ENCODE peak calls at places on chromosomes 12 and 14, in four cellular contexts. One of them, this sample, is unnamed.
A peak's percentile ranks its signal among the peaks of the same experiment; 100 is the strongest.

GRCh38 chr14:104086210-104086660 is 735 bp downstream of the ASPG start:
- DNase-seq in HL-60: no peak
- DNase-seq in brain microvascular endothelial cell: no peak
- DNase-seq in OCI-LY7: no peak
- DNase-seq in this sample: no peak

GRCh38 chr12:62260733-62261683 is 804 bp downstream of the USP15 start:
- DNase-seq in brain microvascular endothelial cell: peak; percentile 29
- DNase-seq in HL-60: peak; percentile 95
- DNase-seq in OCI-LY7: peak; percentile 88
- DNase-seq in this sample: peak; percentile 30

GRCh38 chr14:71108398-71109114 is 201.3 kb downstream of the PCNX1 start:
- DNase-seq in HL-60: no peak
- DNase-seq in brain microvascular endothelial cell: no peak
- DNase-seq in OCI-LY7: no peak
- DNase-seq in this sample: no peak

GRCh38 chr14:30355431-30355913 is 203.5 kb upstream of the G2E3 start:
- DNase-seq in HL-60: no peak
- DNase-seq in brain microvascular endothelial cell: no peak
- DNase-seq in OCI-LY7: no peak
- DNase-seq in this sample: peak; percentile 58

GRCh38 chr14:89206426-89206825 is 210.6 kb downstream of the FOXN3 start:
- DNase-seq in brain microvascular endothelial cell: no peak
- DNase-seq in OCI-LY7: no peak
- DNase-seq in HL-60: no peak
- DNase-seq in this sample: no peak

GRCh38 chr14:36078080-36078479 is 98.4 kb downstream of the PTCSC3 start:
- DNase-seq in HL-60: no peak
- DNase-seq in brain microvascular endothelial cell: no peak
- DNase-seq in OCI-LY7: no peak
- DNase-seq in this sample: no peak

GRCh38 chr12:52428121-52428520 is 6.0 kb downstream of the KRT75 start:
- DNase-seq in HL-60: no peak
- DNase-seq in brain microvascular endothelial cell: no peak
- DNase-seq in OCI-LY7: peak; percentile 9
- DNase-seq in this sample: no peak

GRCh38 chr14:103488071-103488470 is 34.6 kb downstream of the CKB start:
- DNase-seq in brain microvascular endothelial cell: no peak
- DNase-seq in HL-60: no peak
- DNase-seq in OCI-LY7: no peak
- DNase-seq in this sample: no peak

GRCh38 chr12:56128669-56129209 is 672 bp downstream of the ESYT1 start:
- DNase-seq in OCI-LY7: no peak
- DNase-seq in HL-60: peak; percentile 14
- DNase-seq in brain microvascular endothelial cell: peak; percentile 20
- DNase-seq in this sample: peak; percentile 51

GRCh38 chr12:120760349-120761245 is 35.0 kb downstream of the ACADS start:
- DNase-seq in HL-60: no peak
- DNase-seq in brain microvascular endothelial cell: no peak
- DNase-seq in OCI-LY7: peak; percentile 34
- DNase-seq in this sample: no peak

GRCh38 chr14:41280745-41281144 is 325.9 kb upstream of the LRFN5 start:
- DNase-seq in OCI-LY7: no peak
- DNase-seq in HL-60: no peak
- DNase-seq in brain microvascular endothelial cell: no peak
- DNase-seq in this sample: no peak

GRCh38 chr14:71143391-71144290 is 236.4 kb downstream of the PCNX1 start:
- DNase-seq in OCI-LY7: no peak
- DNase-seq in HL-60: peak; percentile 56
- DNase-seq in brain microvascular endothelial cell: peak; percentile 89
- DNase-seq in this sample: no peak

GRCh38 chr12:110689601-110690430 is 901 bp upstream of the HVCN1 start:
- DNase-seq in HL-60: peak; percentile 73
- DNase-seq in OCI-LY7: peak; percentile 52
- DNase-seq in brain microvascular endothelial cell: no peak
- DNase-seq in this sample: peak; percentile 84

GRCh38 chr14:77088219-77088618 is 9.8 kb upstream of the CIPC start:
- DNase-seq in OCI-LY7: no peak
- DNase-seq in brain microvascular endothelial cell: no peak
- DNase-seq in HL-60: no peak
- DNase-seq in this sample: no peak

GRCh38 chr12:12016284-12017100 is 54.2 kb upstream of the BCL2L14 start:
- DNase-seq in OCI-LY7: no peak
- DNase-seq in HL-60: no peak
- DNase-seq in brain microvascular endothelial cell: no peak
- DNase-seq in this sample: no peak

GRCh38 chr12:100672075-100672592 is 98.7 kb downstream of the GAS2L3 start:
- DNase-seq in HL-60: peak; percentile 3
- DNase-seq in brain microvascular endothelial cell: no peak
- DNase-seq in OCI-LY7: peak; percentile 35
- DNase-seq in this sample: peak; percentile 36

GRCh38 chr12:54195736-54196347 is 7.1 kb upstream of the SMUG1 start:
- DNase-seq in HL-60: peak; percentile 73
- DNase-seq in OCI-LY7: peak; percentile 43
- DNase-seq in brain microvascular endothelial cell: peak; percentile 73
- DNase-seq in this sample: no peak

GRCh38 chr12:5840900-5841299 is 104.2 kb downstream of the ANO2 start:
- DNase-seq in brain microvascular endothelial cell: no peak
- DNase-seq in OCI-LY7: no peak
- DNase-seq in HL-60: no peak
- DNase-seq in this sample: no peak
- TF ChIP-seq CTCF in brain microvascular endothelial cell: no peak
- TF ChIP-seq CTCF in OCI-LY7: no peak
- TF ChIP-seq CTCF in HL-60: no peak
- TF ChIP-seq CTCF in this sample: no peak

DNA sequence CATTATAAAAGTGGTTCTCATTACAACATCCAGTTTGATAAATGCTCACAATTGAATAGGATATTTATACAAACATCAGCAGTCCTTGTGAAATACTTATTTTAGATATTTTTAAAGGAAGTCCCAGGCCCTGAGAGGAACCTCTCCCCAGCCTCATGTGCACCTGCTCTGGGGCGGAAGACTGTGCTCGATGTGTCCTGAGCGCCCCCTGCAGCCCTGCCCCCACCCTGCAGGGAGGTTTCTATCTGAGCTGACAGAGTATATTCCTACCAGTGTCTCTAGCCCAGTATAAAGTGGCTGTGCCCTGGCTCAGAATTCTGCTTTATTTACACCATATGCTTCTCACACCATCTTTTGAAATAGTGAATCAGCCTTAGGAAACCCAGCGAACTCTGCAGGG is 1349.1 kb downstream of the TMEM121 start:
- DNase-seq in OCI-LY7: peak; percentile 86
- DNase-seq in HL-60: peak; percentile 91
- DNase-seq in brain microvascular endothelial cell: no peak
- DNase-seq in this sample: no peak
- TF ChIP-seq CTCF in OCI-LY7: peak; percentile 92
- TF ChIP-seq CTCF in HL-60: peak; percentile 39
- TF ChIP-seq CTCF in brain microvascular endothelial cell: no peak
- TF ChIP-seq CTCF in this sample: peak; percentile 81

DNA sequence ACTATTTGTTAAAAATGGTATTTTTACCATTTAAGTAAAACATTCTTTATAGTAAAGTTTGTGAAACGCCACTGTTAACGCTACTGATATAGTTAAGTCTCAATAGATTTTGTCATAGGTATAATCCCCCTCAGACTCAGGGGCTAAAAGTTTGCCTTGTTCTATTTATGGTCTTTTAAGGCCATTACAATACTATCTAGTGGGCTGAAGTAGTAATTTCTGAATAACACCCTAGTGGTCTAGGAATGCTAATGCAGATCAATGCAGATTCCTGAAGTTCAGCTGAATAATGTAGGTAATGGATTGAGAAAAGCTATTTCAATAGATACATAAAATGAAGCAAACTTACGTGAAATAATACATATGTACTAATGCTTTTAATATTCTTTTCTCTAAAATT is 989.3 kb upstream of the NOVA1 start:
- DNase-seq in HL-60: no peak
- DNase-seq in OCI-LY7: no peak
- DNase-seq in brain microvascular endothelial cell: no peak
- DNase-seq in this sample: no peak
- TF ChIP-seq CTCF in HL-60: no peak
- TF ChIP-seq CTCF in OCI-LY7: no peak
- TF ChIP-seq CTCF in brain microvascular endothelial cell: no peak
- TF ChIP-seq CTCF in this sample: no peak

GRCh38 chr12:4355843-4356327 is 23.6 kb downstream of the FGF23 start:
- DNase-seq in OCI-LY7: peak; percentile 22
- DNase-seq in brain microvascular endothelial cell: peak; percentile 42
- DNase-seq in HL-60: peak; percentile 63
- DNase-seq in this sample: no peak
- TF ChIP-seq CTCF in OCI-LY7: peak; percentile 71
- TF ChIP-seq CTCF in brain microvascular endothelial cell: peak; percentile 69
- TF ChIP-seq CTCF in HL-60: peak; percentile 55
- TF ChIP-seq CTCF in this sample: peak; percentile 78

DNA sequence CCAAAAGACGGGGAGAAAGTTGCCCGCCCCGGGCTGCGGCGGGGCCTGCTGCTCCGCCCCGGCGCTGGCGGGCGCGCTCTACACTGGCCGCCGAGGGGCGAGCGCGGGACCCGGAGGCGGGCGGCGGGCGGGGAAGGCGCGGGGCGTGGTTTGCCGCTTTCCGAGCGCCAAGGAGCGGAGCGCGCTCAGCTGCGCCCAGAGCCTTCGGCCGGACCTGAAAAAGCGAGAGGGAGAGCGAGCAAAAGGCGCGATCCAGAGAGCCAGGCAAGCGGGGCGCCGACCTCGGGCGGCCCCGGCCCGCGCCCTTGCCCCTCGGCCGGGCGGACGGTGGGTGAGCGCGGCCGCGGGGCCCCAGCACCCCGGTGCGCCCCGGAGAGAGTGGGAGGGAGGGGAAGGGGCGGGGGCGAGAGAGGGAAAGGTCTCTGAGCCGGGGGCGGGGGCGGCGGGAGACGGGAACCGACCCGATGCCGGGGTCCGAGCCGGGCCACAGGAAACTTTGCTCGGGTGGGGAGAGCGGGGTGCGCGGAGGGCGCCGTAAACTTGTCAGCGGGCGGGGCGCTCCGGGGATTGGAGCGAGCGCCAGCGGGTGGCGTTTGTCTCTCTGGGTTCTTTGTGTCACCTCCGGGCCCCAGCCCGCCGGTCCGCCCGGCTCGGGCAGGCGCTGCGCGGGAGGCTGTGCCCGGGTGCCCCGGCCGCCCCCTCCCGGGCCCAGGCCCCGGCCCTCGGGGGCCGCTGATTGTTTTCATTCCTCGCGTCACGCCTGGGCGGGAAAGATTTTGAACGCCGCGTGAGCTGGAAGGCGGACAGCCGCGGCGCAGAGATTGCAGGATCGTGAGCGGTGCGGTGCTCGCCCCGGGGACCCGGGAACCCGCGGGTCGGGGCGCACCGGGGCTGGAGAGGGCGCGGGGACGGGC is at the start of gene SYNE2:
- DNase-seq in OCI-LY7: peak; percentile 91
- DNase-seq in brain microvascular endothelial cell: peak; percentile 40
- DNase-seq in HL-60: peak; percentile 9
- DNase-seq in this sample: peak; percentile 95
- TF ChIP-seq CTCF in OCI-LY7: peak; percentile 56
- TF ChIP-seq CTCF in brain microvascular endothelial cell: peak; percentile 14
- TF ChIP-seq CTCF in HL-60: no peak
- TF ChIP-seq CTCF in this sample: peak; percentile 44

GRCh38 chr14:53354331-53354730 is 201.2 kb upstream of the DDHD1 start:
- DNase-seq in HL-60: no peak
- DNase-seq in OCI-LY7: no peak
- DNase-seq in brain microvascular endothelial cell: no peak
- DNase-seq in this sample: no peak
- TF ChIP-seq CTCF in HL-60: no peak
- TF ChIP-seq CTCF in OCI-LY7: no peak
- TF ChIP-seq CTCF in brain microvascular endothelial cell: no peak
- TF ChIP-seq CTCF in this sample: no peak

GRCh38 chr14:105185973-105186372 is 4.9 kb upstream of the NUDT14 start:
- DNase-seq in brain microvascular endothelial cell: no peak
- DNase-seq in HL-60: no peak
- DNase-seq in OCI-LY7: no peak
- DNase-seq in this sample: no peak

GRCh38 chr14:105185001-105185400 is 3.9 kb upstream of the NUDT14 start:
- DNase-seq in HL-60: no peak
- DNase-seq in brain microvascular endothelial cell: no peak
- DNase-seq in OCI-LY7: no peak
- DNase-seq in this sample: no peak

GRCh38 chr14:105187116-105187515 is 6.0 kb upstream of the NUDT14 start:
- DNase-seq in brain microvascular endothelial cell: no peak
- DNase-seq in HL-60: no peak
- DNase-seq in OCI-LY7: no peak
- DNase-seq in this sample: no peak

GRCh38 chr14:105184461-105184860 is 3.3 kb upstream of the NUDT14 start:
- DNase-seq in HL-60: no peak
- DNase-seq in OCI-LY7: no peak
- DNase-seq in brain microvascular endothelial cell: no peak
- DNase-seq in this sample: no peak

DNA sequence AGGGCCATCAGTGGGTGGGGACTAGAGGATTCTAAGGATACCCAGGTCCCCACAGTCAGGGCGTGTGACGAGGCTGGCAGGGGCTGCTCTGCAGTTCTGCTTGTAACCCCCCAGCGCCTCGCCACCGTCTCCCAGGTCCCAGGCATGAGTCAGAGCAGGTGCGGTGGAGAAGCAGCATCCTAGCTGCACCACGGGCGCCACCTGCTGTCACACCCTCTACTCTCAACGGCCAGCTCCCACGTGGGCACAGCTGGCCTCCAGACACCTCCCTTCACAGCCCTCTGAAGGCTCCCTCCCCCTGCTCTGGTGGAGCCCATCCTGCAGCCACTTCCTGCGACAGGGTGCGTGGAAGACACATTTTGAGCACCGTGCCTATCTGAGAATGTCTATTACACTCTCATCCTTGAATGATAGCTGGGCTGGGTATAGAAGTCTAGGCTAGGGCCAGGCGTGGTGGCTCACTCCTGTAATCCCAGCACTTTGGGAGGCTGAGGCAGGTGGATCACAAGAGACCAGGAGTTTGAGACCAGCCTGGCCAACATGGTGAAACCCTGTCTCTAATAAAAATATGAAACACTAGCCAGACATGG is 6.9 kb upstream of the NUDT14 start:
- DNase-seq in OCI-LY7: no peak
- DNase-seq in HL-60: no peak
- DNase-seq in brain microvascular endothelial cell: no peak
- DNase-seq in this sample: no peak
- TF ChIP-seq CTCF in OCI-LY7: peak; percentile 13
- TF ChIP-seq CTCF in HL-60: no peak
- TF ChIP-seq CTCF in brain microvascular endothelial cell: no peak
- TF ChIP-seq CTCF in this sample: peak; percentile 26